ENCODE peak calls at places on chromosome 4, in five cellular contexts. One of them, this sample, is unnamed.

GRCh38 chr4:122823476-122823875 is 3.2 kb upstream of the FGF2 start:
- DNase-seq in iPS-NIHi11: no peak
- DNase-seq in frontal cortex: no peak
- DNase-seq in activated CD8-positive, alpha-beta memory T cell treated with anti-CD3 and anti-CD28 coated beads for 1 hour: no peak
- DNase-seq in T1000: no peak
- DNase-seq in this sample: no peak

GRCh38 chr4:142405021-142405991 is 440.8 kb downstream of the INPP4B start:
- DNase-seq in iPS-NIHi11: no peak
- DNase-seq in T1000: peak; percentile 25
- DNase-seq in frontal cortex: no peak
- DNase-seq in activated CD8-positive, alpha-beta memory T cell treated with anti-CD3 and anti-CD28 coated beads for 1 hour: peak; percentile 19
- DNase-seq in this sample: peak; percentile 33

GRCh38 chr4:20124317-20125026 is 127.2 kb upstream of the SLIT2 start:
- DNase-seq in T1000: no peak
- DNase-seq in activated CD8-positive, alpha-beta memory T cell treated with anti-CD3 and anti-CD28 coated beads for 1 hour: no peak
- DNase-seq in frontal cortex: no peak
- DNase-seq in iPS-NIHi11: no peak
- DNase-seq in this sample: no peak

GRCh38 chr4:165383757-165384156 is 4.9 kb downstream of the CPE start:
- DNase-seq in iPS-NIHi11: no peak
- DNase-seq in activated CD8-positive, alpha-beta memory T cell treated with anti-CD3 and anti-CD28 coated beads for 1 hour: no peak
- DNase-seq in T1000: no peak
- DNase-seq in frontal cortex: no peak
- DNase-seq in this sample: no peak

GRCh38 chr4:87025614-87026041 is 90.8 kb downstream of the AFF1 start:
- DNase-seq in activated CD8-positive, alpha-beta memory T cell treated with anti-CD3 and anti-CD28 coated beads for 1 hour: no peak
- DNase-seq in frontal cortex: no peak
- DNase-seq in T1000: no peak
- DNase-seq in iPS-NIHi11: no peak
- DNase-seq in this sample: peak; percentile 77

GRCh38 chr4:129403848-129404247 is 307.9 kb downstream of the C4orf33 start:
- DNase-seq in frontal cortex: no peak
- DNase-seq in iPS-NIHi11: no peak
- DNase-seq in activated CD8-positive, alpha-beta memory T cell treated with anti-CD3 and anti-CD28 coated beads for 1 hour: no peak
- DNase-seq in T1000: no peak
- DNase-seq in this sample: no peak

GRCh38 chr4:70158576-70158975 is 4.5 kb downstream of the PRR27 start:
- DNase-seq in frontal cortex: no peak
- DNase-seq in iPS-NIHi11: no peak
- DNase-seq in T1000: no peak
- DNase-seq in activated CD8-positive, alpha-beta memory T cell treated with anti-CD3 and anti-CD28 coated beads for 1 hour: no peak
- DNase-seq in this sample: no peak

GRCh38 chr4:113604955-113605354 is 156.6 kb downstream of the CAMK2D start:
- DNase-seq in iPS-NIHi11: no peak
- DNase-seq in activated CD8-positive, alpha-beta memory T cell treated with anti-CD3 and anti-CD28 coated beads for 1 hour: no peak
- DNase-seq in frontal cortex: no peak
- DNase-seq in T1000: no peak
- DNase-seq in this sample: no peak

GRCh38 chr4:122827258-122827887 is 742 bp downstream of the FGF2 start:
- DNase-seq in frontal cortex: peak; percentile 52
- DNase-seq in iPS-NIHi11: peak; percentile 57
- DNase-seq in activated CD8-positive, alpha-beta memory T cell treated with anti-CD3 and anti-CD28 coated beads for 1 hour: no peak
- DNase-seq in T1000: peak; percentile 19
- DNase-seq in this sample: peak; percentile 29

GRCh38 chr4:1666391-1666790 is 17.7 kb downstream of the FAM53A start:
- DNase-seq in iPS-NIHi11: no peak
- DNase-seq in activated CD8-positive, alpha-beta memory T cell treated with anti-CD3 and anti-CD28 coated beads for 1 hour: no peak
- DNase-seq in frontal cortex: no peak
- DNase-seq in T1000: no peak
- DNase-seq in this sample: no peak

GRCh38 chr4:6268650-6269399 is 825 bp upstream of the WFS1 start:
- DNase-seq in iPS-NIHi11: no peak
- DNase-seq in T1000: no peak
- DNase-seq in activated CD8-positive, alpha-beta memory T cell treated with anti-CD3 and anti-CD28 coated beads for 1 hour: no peak
- DNase-seq in frontal cortex: no peak
- DNase-seq in this sample: no peak

GRCh38 chr4:120215350-120215749 is 148.7 kb upstream of the MAD2L1 start:
- DNase-seq in frontal cortex: no peak
- DNase-seq in iPS-NIHi11: no peak
- DNase-seq in activated CD8-positive, alpha-beta memory T cell treated with anti-CD3 and anti-CD28 coated beads for 1 hour: no peak
- DNase-seq in T1000: no peak
- DNase-seq in this sample: no peak

GRCh38 chr4:128556756-128557155 is 252.7 kb upstream of the JADE1 start:
- DNase-seq in iPS-NIHi11: no peak
- DNase-seq in T1000: no peak
- DNase-seq in frontal cortex: no peak
- DNase-seq in activated CD8-positive, alpha-beta memory T cell treated with anti-CD3 and anti-CD28 coated beads for 1 hour: no peak
- DNase-seq in this sample: no peak

GRCh38 chr4:153731239-153731638 is 28.6 kb downstream of the RNF175 start:
- DNase-seq in activated CD8-positive, alpha-beta memory T cell treated with anti-CD3 and anti-CD28 coated beads for 1 hour: no peak
- DNase-seq in iPS-NIHi11: no peak
- DNase-seq in T1000: no peak
- DNase-seq in frontal cortex: no peak
- DNase-seq in this sample: no peak

GRCh38 chr4:5052726-5053425 is 1.6 kb downstream of the STK32B start:
- DNase-seq in iPS-NIHi11: no peak
- DNase-seq in activated CD8-positive, alpha-beta memory T cell treated with anti-CD3 and anti-CD28 coated beads for 1 hour: no peak
- DNase-seq in T1000: no peak
- DNase-seq in frontal cortex: no peak
- DNase-seq in this sample: no peak

GRCh38 chr4:13706716-13707115 is 79.2 kb upstream of the BOD1L1 start:
- DNase-seq in T1000: no peak
- DNase-seq in activated CD8-positive, alpha-beta memory T cell treated with anti-CD3 and anti-CD28 coated beads for 1 hour: no peak
- DNase-seq in iPS-NIHi11: no peak
- DNase-seq in frontal cortex: no peak
- DNase-seq in this sample: no peak

GRCh38 chr4:14787894-14788293 is 214.4 kb upstream of the CPEB2 start:
- DNase-seq in activated CD8-positive, alpha-beta memory T cell treated with anti-CD3 and anti-CD28 coated beads for 1 hour: no peak
- DNase-seq in iPS-NIHi11: peak; percentile 21
- DNase-seq in frontal cortex: no peak
- DNase-seq in T1000: no peak
- DNase-seq in this sample: no peak

GRCh38 chr4:7426525-7427171 is 8.1 kb downstream of the PSAPL1 start:
- DNase-seq in activated CD8-positive, alpha-beta memory T cell treated with anti-CD3 and anti-CD28 coated beads for 1 hour: no peak
- DNase-seq in frontal cortex: no peak
- DNase-seq in T1000: no peak
- DNase-seq in iPS-NIHi11: no peak
- DNase-seq in this sample: peak; percentile 13

GRCh38 chr4:33696066-33696465 is 2548.2 kb downstream of the ARAP2 start:
- DNase-seq in activated CD8-positive, alpha-beta memory T cell treated with anti-CD3 and anti-CD28 coated beads for 1 hour: no peak
- DNase-seq in iPS-NIHi11: no peak
- DNase-seq in frontal cortex: no peak
- DNase-seq in T1000: no peak
- DNase-seq in this sample: no peak

GRCh38 chr4:24824720-24825119 is 29.3 kb downstream of the SOD3 start:
- DNase-seq in frontal cortex: no peak
- DNase-seq in activated CD8-positive, alpha-beta memory T cell treated with anti-CD3 and anti-CD28 coated beads for 1 hour: no peak
- DNase-seq in T1000: no peak
- DNase-seq in iPS-NIHi11: no peak
- DNase-seq in this sample: no peak

GRCh38 chr4:31146366-31146765 is 426.2 kb downstream of the PCDH7 start:
- DNase-seq in T1000: no peak
- DNase-seq in activated CD8-positive, alpha-beta memory T cell treated with anti-CD3 and anti-CD28 coated beads for 1 hour: no peak
- DNase-seq in frontal cortex: no peak
- DNase-seq in iPS-NIHi11: no peak
- DNase-seq in this sample: no peak

GRCh38 chr4:56127698-56128097 is 179.0 kb downstream of the CEP135 start:
- DNase-seq in iPS-NIHi11: no peak
- DNase-seq in T1000: no peak
- DNase-seq in frontal cortex: no peak
- DNase-seq in activated CD8-positive, alpha-beta memory T cell treated with anti-CD3 and anti-CD28 coated beads for 1 hour: no peak
- DNase-seq in this sample: no peak